ENCODE peak calls at places on chromosomes 11 and 22, in five cellular contexts. F is sigmoid colon, E is SK-MEL-5, S is germinal center, N is anterior cingulate cortex. P is an unnamed sample.
A peak's percentile ranks its signal among the peaks of the same experiment; 100 is the strongest.

GRCh38 chr11:104343578-104343977 is 179.6 kb upstream of the PDGFD start:
- DNase-seq in F (no peak), S (peak; percentile 3), N (no peak), E (peak; percentile 20), P (no peak)

GRCh38 chr22:35305525-35306070 is 5.9 kb downstream of the TOM1 start:
- DNase-seq in N (no peak), E (no peak), S (no peak), F (no peak), P (no peak)

GRCh38 chr11:102306048-102306575 is 11.2 kb upstream of the BIRC3 start:
- DNase-seq in E (no peak), S (no peak), F (no peak), N (no peak), P (no peak)

GRCh38 chr11:99260696-99261095 is 239.9 kb downstream of the CNTN5 start:
- DNase-seq in F (no peak), E (no peak), S (no peak), N (no peak), P (no peak)

GRCh38 chr11:46006418-46007070 is 84.1 kb downstream of the LARGE2 start:
- DNase-seq in F (no peak), N (peak; percentile 43), E (peak; percentile 83), S (peak; percentile 61), P (no peak)

GRCh38 chr11:59962103-59962474 is 1.7 kb upstream of the OOSP4A start:
- DNase-seq in S (no peak), E (no peak), F (no peak), N (no peak), P (no peak)

GRCh38 chr11:17354070-17354924 is 2.7 kb downstream of the NCR3LG1 start:
- DNase-seq in N (peak; percentile 35), S (peak; percentile 78), E (peak; percentile 85), F (peak; percentile 72), P (peak; percentile 20)

GRCh38 chr22:30224161-30224857 is 22.2 kb downstream of the LIF start:
- DNase-seq in E (no peak), N (no peak), S (no peak), F (no peak), P (no peak)

GRCh38 chr22:22210375-22210774 is 34.2 kb upstream of the VPREB1 start:
- DNase-seq in S (peak; percentile 23), E (no peak), N (no peak), F (no peak), P (no peak)

GRCh38 chr11:120977470-120977869 is 46.4 kb upstream of the TBCEL start:
- DNase-seq in S (no peak), N (peak; percentile 40), E (no peak), F (no peak), P (no peak)

GRCh38 chr11:124467376-124468061 is 22.0 kb upstream of the OR8B8 start:
- DNase-seq in N (peak; percentile 26), S (no peak), E (no peak), F (no peak), P (no peak)

GRCh38 chr11:10650630-10651029 is 42.9 kb downstream of the IRAG1 start:
- DNase-seq in E (peak; percentile 13), F (peak; percentile 53), N (no peak), S (no peak), P (no peak)

GRCh38 chr11:47980907-47981621 is 705 bp downstream of the PTPRJ start:
- DNase-seq in F (peak; percentile 67), S (no peak), E (no peak), N (no peak), P (peak; percentile 58)

GRCh38 chr11:13965337-13965736 is 2.8 kb downstream of the SPON1 start:
- DNase-seq in N (no peak), S (no peak), E (no peak), F (no peak), P (no peak)

GRCh38 chr11:14678350-14678749 is 34.7 kb downstream of the PDE3B start:
- DNase-seq in N (no peak), F (no peak), S (no peak), E (no peak), P (no peak)

GRCh38 chr11:118491041-118491440 is 36.2 kb upstream of the TTC36 start:
- DNase-seq in F (no peak), E (no peak), S (no peak), N (no peak), P (no peak)

GRCh38 chr11:35211952-35212351 is 73.0 kb downstream of the CD44 start:
- DNase-seq in E (no peak), N (no peak), S (peak; percentile 15), F (no peak), P (no peak)

GRCh38 chr11:33195391-33196190 is 34.3 kb upstream of the CSTF3 start:
- DNase-seq in N (no peak), F (no peak), E (peak; percentile 92), S (no peak), P (no peak)

P was measured in substantia nigra.